ENCODE peak calls at places on chromosomes 16 and 17, in five cellular contexts. G is hypothalamus; C is mammary epithelial cell; D is coronary artery; X is stimulated activated naive CD8-positive, alpha-beta T cell treated with anti-CD3 and anti-CD28 coated beads, Interleukin-15, amount 100 ng/mL, for 72 hours. T is an unnamed sample.

GRCh38 chr17:49338883-49339282 is 23.2 kb downstream of the ZNF652 start:
- DNase-seq in G (no peak), C (no peak), D (no peak), X (peak), T (no peak)

GRCh38 chr17:72381597-72382397 is 261.0 kb downstream of the SOX9 start:
- DNase-seq in G (no peak), C (no peak), D (no peak), X (no peak), T (no peak)

GRCh38 chr17:38434178-38434665 is 6.0 kb downstream of the ARHGAP23 start:
- DNase-seq in G (no peak), C (no peak), D (no peak), X (no peak), T (no peak)

GRCh38 chr16:54242199-54242598 is 44.4 kb downstream of the IRX3 start:
- DNase-seq in G (no peak), C (peak), D (peak), X (no peak), T (no peak)

GRCh38 chr17:32266389-32267269 is 997 bp downstream of the RHBDL3 start:
- DNase-seq in G (no peak), C (no peak), D (no peak), X (no peak), T (no peak)

GRCh38 chr17:65545708-65546523 is 15.5 kb downstream of the AXIN2 start:
- DNase-seq in G (no peak), C (no peak), D (no peak), X (no peak), T (no peak)

GRCh38 chr17:81868674-81869220 is 2.4 kb downstream of the ARHGDIA start:
- DNase-seq in G (no peak), C (peak), D (no peak), X (no peak), T (no peak)

GRCh38 chr17:3739422-3740124 is 15.9 kb downstream of the HASPIN start:
- DNase-seq in G (no peak), C (no peak), D (no peak), X (no peak), T (no peak)

GRCh38 chr17:65219124-65219523 is 82.0 kb downstream of the RGS9 start:
- DNase-seq in G (no peak), C (no peak), D (no peak), X (no peak), T (no peak)

GRCh38 chr17:29613371-29613837 is 9.3 kb downstream of the CORO6 start:
- DNase-seq in G (peak), C (no peak), D (peak), X (peak), T (no peak)

GRCh38 chr17:29590261-29590978 is 972 bp upstream of the GIT1 start:
- DNase-seq in G (no peak), C (no peak), D (no peak), X (no peak), T (no peak)

GRCh38 chr16:28192811-28193529 is 18.8 kb downstream of the XPO6 start:
- DNase-seq in G (no peak), C (no peak), D (no peak), X (peak), T (no peak)

GRCh38 chr16:74999683-75000480 is 1.1 kb downstream of the ZNRF1 start:
- DNase-seq in G (no peak), C (peak), D (no peak), X (peak), T (no peak)

GRCh38 chr16:15677447-15677846 is 27.4 kb downstream of the NDE1 start:
- DNase-seq in G (no peak), C (no peak), D (no peak), X (no peak), T (no peak)

GRCh38 chr16:65570261-65570660 is 448.4 kb upstream of the CDH11 start:
- DNase-seq in G (no peak), C (no peak), D (no peak), X (no peak), T (no peak)

GRCh38 chr16:9099131-9099625 is 7.7 kb downstream of the HAPSTR1 start:
- DNase-seq in G (no peak), C (peak), D (no peak), X (no peak), T (no peak)

GRCh38 chr16:69150146-69150865 is 17.9 kb downstream of the UTP4 start:
- DNase-seq in G (no peak), C (peak), D (no peak), X (peak), T (no peak)

GRCh38 chr16:21272253-21272652 is 5.8 kb downstream of the CRYM start:
- DNase-seq in G (no peak), C (no peak), D (no peak), X (no peak), T (peak)

GRCh38 chr17:16447676-16448075 is 32.3 kb downstream of the TRPV2 start:
- DNase-seq in G (no peak), C (no peak), D (no peak), X (no peak), T (no peak)

GRCh38 chr16:21023509-21024202 is 123.1 kb downstream of the LYRM1 start:
- DNase-seq in G (no peak), C (no peak), D (no peak), X (no peak), T (no peak)

GRCh38 chr17:31156326-31156725 is 61.5 kb downstream of the NF1 start:
- DNase-seq in G (no peak), C (no peak), D (no peak), X (no peak), T (no peak)